ENCODE peak calls at places on chromosomes 3 and 15, in ten cellular contexts. One of them, this sample, is unnamed.

GRCh38 chr15:36499751-36500389 is 79.6 kb upstream of the CDIN1 start:
- DNase-seq in fibroblast of pulmonary artery: peak; percentile 31
- DNase-seq in brain microvascular endothelial cell: no peak
- DNase-seq in AG10803: no peak
- DNase-seq in breast epithelium: no peak
- DNase-seq in astrocyte of the cerebellum: no peak
- DNase-seq in upper lobe of right lung: no peak
- DNase-seq in fibroblast of mammary gland: no peak
- DNase-seq in H9: no peak
- DNase-seq in lung: no peak
- DNase-seq in this sample: no peak

GRCh38 chr3:134373278-134373941 is 837 bp downstream of the AMOTL2 start:
- DNase-seq in fibroblast of pulmonary artery: peak; percentile 95
- DNase-seq in breast epithelium: peak; percentile 89
- DNase-seq in fibroblast of mammary gland: peak; percentile 92
- DNase-seq in astrocyte of the cerebellum: peak; percentile 83
- DNase-seq in AG10803: peak; percentile 90
- DNase-seq in H9: peak; percentile 91
- DNase-seq in brain microvascular endothelial cell: peak; percentile 87
- DNase-seq in lung: peak; percentile 87
- DNase-seq in upper lobe of right lung: peak; percentile 86
- DNase-seq in this sample: no peak

GRCh38 chr3:175716451-175716850 is 857.3 kb downstream of the NAALADL2 start:
- DNase-seq in fibroblast of pulmonary artery: peak; percentile 1
- DNase-seq in astrocyte of the cerebellum: no peak
- DNase-seq in AG10803: peak; percentile 13
- DNase-seq in brain microvascular endothelial cell: peak; percentile 35
- DNase-seq in breast epithelium: no peak
- DNase-seq in lung: no peak
- DNase-seq in H9: no peak
- DNase-seq in fibroblast of mammary gland: no peak
- DNase-seq in upper lobe of right lung: no peak
- DNase-seq in this sample: peak; percentile 53

GRCh38 chr3:124903896-124904879 is 17.0 kb upstream of the ITGB5 start:
- DNase-seq in fibroblast of pulmonary artery: no peak
- DNase-seq in AG10803: peak; percentile 29
- DNase-seq in brain microvascular endothelial cell: no peak
- DNase-seq in upper lobe of right lung: no peak
- DNase-seq in lung: no peak
- DNase-seq in H9: no peak
- DNase-seq in fibroblast of mammary gland: peak; percentile 24
- DNase-seq in breast epithelium: no peak
- DNase-seq in astrocyte of the cerebellum: no peak
- DNase-seq in this sample: no peak

GRCh38 chr3:15861163-15861562 is 63.4 kb upstream of the ANKRD28 start:
- DNase-seq in lung: no peak
- DNase-seq in astrocyte of the cerebellum: no peak
- DNase-seq in H9: no peak
- DNase-seq in fibroblast of mammary gland: no peak
- DNase-seq in AG10803: no peak
- DNase-seq in breast epithelium: no peak
- DNase-seq in brain microvascular endothelial cell: no peak
- DNase-seq in upper lobe of right lung: no peak
- DNase-seq in fibroblast of pulmonary artery: no peak
- DNase-seq in this sample: no peak

GRCh38 chr3:168157301-168157700 is 61.6 kb upstream of the GOLIM4 start:
- DNase-seq in fibroblast of mammary gland: no peak
- DNase-seq in AG10803: no peak
- DNase-seq in fibroblast of pulmonary artery: no peak
- DNase-seq in breast epithelium: no peak
- DNase-seq in lung: no peak
- DNase-seq in upper lobe of right lung: no peak
- DNase-seq in brain microvascular endothelial cell: no peak
- DNase-seq in astrocyte of the cerebellum: no peak
- DNase-seq in H9: no peak
- DNase-seq in this sample: no peak

GRCh38 chr15:25862087-25862468 is 1.0 kb downstream of the ATP10A start:
- DNase-seq in astrocyte of the cerebellum: no peak
- DNase-seq in breast epithelium: no peak
- DNase-seq in brain microvascular endothelial cell: no peak
- DNase-seq in H9: peak; percentile 47
- DNase-seq in fibroblast of mammary gland: no peak
- DNase-seq in upper lobe of right lung: peak; percentile 73
- DNase-seq in fibroblast of pulmonary artery: no peak
- DNase-seq in lung: no peak
- DNase-seq in AG10803: peak; percentile 39
- DNase-seq in this sample: no peak

GRCh38 chr15:40421246-40422157 is 15.9 kb downstream of the IVD start:
- DNase-seq in brain microvascular endothelial cell: peak; percentile 35
- DNase-seq in lung: peak; percentile 85
- DNase-seq in fibroblast of pulmonary artery: peak; percentile 72
- DNase-seq in H9: peak; percentile 84
- DNase-seq in upper lobe of right lung: peak; percentile 92
- DNase-seq in fibroblast of mammary gland: peak; percentile 60
- DNase-seq in AG10803: peak; percentile 48
- DNase-seq in breast epithelium: no peak
- DNase-seq in astrocyte of the cerebellum: no peak
- DNase-seq in this sample: no peak

GRCh38 chr15:63093486-63094205 is 28.0 kb upstream of the LACTB start:
- DNase-seq in astrocyte of the cerebellum: peak; percentile 53
- DNase-seq in lung: peak; percentile 83
- DNase-seq in fibroblast of pulmonary artery: peak; percentile 85
- DNase-seq in upper lobe of right lung: peak; percentile 81
- DNase-seq in breast epithelium: peak; percentile 78
- DNase-seq in AG10803: peak; percentile 73
- DNase-seq in brain microvascular endothelial cell: peak; percentile 73
- DNase-seq in H9: peak; percentile 91
- DNase-seq in fibroblast of mammary gland: peak; percentile 77
- DNase-seq in this sample: no peak

GRCh38 chr3:21613372-21614070 is 137.5 kb downstream of the ZNF385D start:
- DNase-seq in fibroblast of mammary gland: peak; percentile 58
- DNase-seq in upper lobe of right lung: no peak
- DNase-seq in astrocyte of the cerebellum: no peak
- DNase-seq in fibroblast of pulmonary artery: no peak
- DNase-seq in breast epithelium: no peak
- DNase-seq in brain microvascular endothelial cell: no peak
- DNase-seq in lung: no peak
- DNase-seq in H9: no peak
- DNase-seq in AG10803: no peak
- DNase-seq in this sample: no peak

GRCh38 chr3:186315581-186316354 is 46.3 kb downstream of the DGKG start:
- DNase-seq in astrocyte of the cerebellum: peak; percentile 47
- DNase-seq in brain microvascular endothelial cell: peak; percentile 28
- DNase-seq in upper lobe of right lung: no peak
- DNase-seq in breast epithelium: no peak
- DNase-seq in fibroblast of pulmonary artery: peak; percentile 9
- DNase-seq in fibroblast of mammary gland: peak; percentile 70
- DNase-seq in H9: no peak
- DNase-seq in lung: no peak
- DNase-seq in AG10803: peak; percentile 46
- DNase-seq in this sample: no peak

GRCh38 chr3:138461246-138461645 is 26.8 kb downstream of the ESYT3 start:
- DNase-seq in astrocyte of the cerebellum: no peak
- DNase-seq in breast epithelium: no peak
- DNase-seq in H9: peak; percentile 19
- DNase-seq in fibroblast of pulmonary artery: peak; percentile 16
- DNase-seq in brain microvascular endothelial cell: no peak
- DNase-seq in upper lobe of right lung: peak; percentile 57
- DNase-seq in fibroblast of mammary gland: no peak
- DNase-seq in lung: no peak
- DNase-seq in AG10803: peak; percentile 48
- DNase-seq in this sample: no peak

GRCh38 chr3:59809750-59810444 is 760.1 kb upstream of the CFAP20DC start:
- DNase-seq in brain microvascular endothelial cell: peak; percentile 29
- DNase-seq in astrocyte of the cerebellum: peak; percentile 55
- DNase-seq in fibroblast of pulmonary artery: peak; percentile 34
- DNase-seq in AG10803: peak; percentile 39
- DNase-seq in upper lobe of right lung: no peak
- DNase-seq in lung: no peak
- DNase-seq in breast epithelium: no peak
- DNase-seq in H9: no peak
- DNase-seq in fibroblast of mammary gland: peak; percentile 69
- DNase-seq in this sample: no peak

GRCh38 chr15:63972801-63973200 is 73.5 kb downstream of the DAPK2 start:
- DNase-seq in brain microvascular endothelial cell: no peak
- DNase-seq in H9: peak; percentile 28
- DNase-seq in fibroblast of mammary gland: no peak
- DNase-seq in upper lobe of right lung: no peak
- DNase-seq in astrocyte of the cerebellum: no peak
- DNase-seq in lung: no peak
- DNase-seq in breast epithelium: no peak
- DNase-seq in AG10803: no peak
- DNase-seq in fibroblast of pulmonary artery: no peak
- DNase-seq in this sample: no peak

GRCh38 chr15:55407631-55407948 is 569 bp downstream of the CCPG1 start:
- DNase-seq in fibroblast of mammary gland: peak; percentile 46
- DNase-seq in upper lobe of right lung: no peak
- DNase-seq in breast epithelium: no peak
- DNase-seq in lung: no peak
- DNase-seq in brain microvascular endothelial cell: peak; percentile 36
- DNase-seq in AG10803: no peak
- DNase-seq in astrocyte of the cerebellum: no peak
- DNase-seq in fibroblast of pulmonary artery: peak; percentile 32
- DNase-seq in H9: no peak
- DNase-seq in this sample: no peak

GRCh38 chr3:172449468-172450149 is 1.4 kb upstream of the GHSR start:
- DNase-seq in breast epithelium: no peak
- DNase-seq in H9: peak; percentile 79
- DNase-seq in brain microvascular endothelial cell: peak; percentile 7
- DNase-seq in lung: no peak
- DNase-seq in fibroblast of mammary gland: peak; percentile 27
- DNase-seq in AG10803: peak; percentile 9
- DNase-seq in astrocyte of the cerebellum: no peak
- DNase-seq in fibroblast of pulmonary artery: peak; percentile 54
- DNase-seq in upper lobe of right lung: no peak
- DNase-seq in this sample: no peak

GRCh38 chr3:53153267-53153823 is 7.7 kb upstream of the PRKCD start:
- DNase-seq in brain microvascular endothelial cell: no peak
- DNase-seq in H9: no peak
- DNase-seq in astrocyte of the cerebellum: no peak
- DNase-seq in fibroblast of pulmonary artery: no peak
- DNase-seq in AG10803: no peak
- DNase-seq in fibroblast of mammary gland: no peak
- DNase-seq in breast epithelium: no peak
- DNase-seq in upper lobe of right lung: no peak
- DNase-seq in lung: no peak
- DNase-seq in this sample: no peak
- TF ChIP-seq CTCF in brain microvascular endothelial cell: no peak
- TF ChIP-seq CTCF in H9: no peak
- TF ChIP-seq CTCF in astrocyte of the cerebellum: no peak
- TF ChIP-seq CTCF in fibroblast of pulmonary artery: no peak
- TF ChIP-seq CTCF in AG10803: no peak
- TF ChIP-seq CTCF in fibroblast of mammary gland: no peak
- TF ChIP-seq CTCF in breast epithelium: no peak
- TF ChIP-seq CTCF in upper lobe of right lung: no peak
- TF ChIP-seq CTCF in lung: no peak
- TF ChIP-seq CTCF in this sample: no peak

DNA sequence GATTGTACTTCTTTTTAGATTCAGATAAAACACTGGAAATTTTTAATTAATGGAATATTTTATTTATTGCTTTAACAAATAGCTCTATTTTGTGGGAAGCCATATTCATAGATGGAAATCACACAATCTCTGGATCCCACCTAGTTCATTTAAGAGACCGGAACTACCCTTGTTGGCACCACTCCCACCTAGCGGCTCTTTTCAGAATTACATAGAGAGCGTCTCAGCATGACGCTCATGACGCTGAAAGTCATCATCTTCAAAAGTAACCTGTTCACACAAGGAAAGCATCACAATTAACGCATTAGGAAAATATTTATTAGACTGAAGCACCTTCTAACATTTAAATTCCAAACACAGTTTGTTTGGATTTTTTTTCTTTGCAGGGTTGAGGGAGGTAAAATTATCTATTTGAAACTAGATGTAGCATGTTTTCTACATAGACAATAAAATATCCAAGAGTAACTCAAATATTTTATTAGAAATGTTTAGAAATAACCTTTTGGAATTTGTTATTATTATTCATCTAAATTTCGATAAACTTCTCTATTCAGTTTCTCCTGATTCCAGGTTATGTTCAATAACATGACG is 214.9 kb upstream of the ARRDC4 start:
- DNase-seq in lung: no peak
- DNase-seq in fibroblast of pulmonary artery: peak; percentile 21
- DNase-seq in breast epithelium: no peak
- DNase-seq in AG10803: no peak
- DNase-seq in brain microvascular endothelial cell: no peak
- DNase-seq in upper lobe of right lung: no peak
- DNase-seq in astrocyte of the cerebellum: no peak
- DNase-seq in H9: peak; percentile 49
- DNase-seq in fibroblast of mammary gland: peak; percentile 15
- DNase-seq in this sample: no peak
- TF ChIP-seq CTCF in lung: no peak
- TF ChIP-seq CTCF in fibroblast of pulmonary artery: peak; percentile 52
- TF ChIP-seq CTCF in breast epithelium: no peak
- TF ChIP-seq CTCF in AG10803: peak; percentile 30
- TF ChIP-seq CTCF in brain microvascular endothelial cell: peak; percentile 66
- TF ChIP-seq CTCF in upper lobe of right lung: peak; percentile 53
- TF ChIP-seq CTCF in astrocyte of the cerebellum: peak; percentile 41
- TF ChIP-seq CTCF in H9: peak; percentile 79
- TF ChIP-seq CTCF in fibroblast of mammary gland: peak; percentile 47
- TF ChIP-seq CTCF in this sample: peak; percentile 48

GRCh38 chr3:78978037-78978436 is 789.8 kb downstream of the ROBO1 start:
- DNase-seq in upper lobe of right lung: no peak
- DNase-seq in lung: no peak
- DNase-seq in H9: no peak
- DNase-seq in breast epithelium: no peak
- DNase-seq in fibroblast of pulmonary artery: peak; percentile 52
- DNase-seq in astrocyte of the cerebellum: no peak
- DNase-seq in brain microvascular endothelial cell: no peak
- DNase-seq in fibroblast of mammary gland: peak; percentile 59
- DNase-seq in AG10803: peak; percentile 19
- DNase-seq in this sample: no peak
- TF ChIP-seq CTCF in upper lobe of right lung: peak; percentile 20
- TF ChIP-seq CTCF in lung: no peak
- TF ChIP-seq CTCF in H9: peak; percentile 57
- TF ChIP-seq CTCF in breast epithelium: no peak
- TF ChIP-seq CTCF in fibroblast of pulmonary artery: peak; percentile 57
- TF ChIP-seq CTCF in astrocyte of the cerebellum: peak; percentile 44
- TF ChIP-seq CTCF in brain microvascular endothelial cell: peak; percentile 46
- TF ChIP-seq CTCF in fibroblast of mammary gland: peak; percentile 62
- TF ChIP-seq CTCF in AG10803: peak; percentile 61
- TF ChIP-seq CTCF in this sample: peak; percentile 49

DNA sequence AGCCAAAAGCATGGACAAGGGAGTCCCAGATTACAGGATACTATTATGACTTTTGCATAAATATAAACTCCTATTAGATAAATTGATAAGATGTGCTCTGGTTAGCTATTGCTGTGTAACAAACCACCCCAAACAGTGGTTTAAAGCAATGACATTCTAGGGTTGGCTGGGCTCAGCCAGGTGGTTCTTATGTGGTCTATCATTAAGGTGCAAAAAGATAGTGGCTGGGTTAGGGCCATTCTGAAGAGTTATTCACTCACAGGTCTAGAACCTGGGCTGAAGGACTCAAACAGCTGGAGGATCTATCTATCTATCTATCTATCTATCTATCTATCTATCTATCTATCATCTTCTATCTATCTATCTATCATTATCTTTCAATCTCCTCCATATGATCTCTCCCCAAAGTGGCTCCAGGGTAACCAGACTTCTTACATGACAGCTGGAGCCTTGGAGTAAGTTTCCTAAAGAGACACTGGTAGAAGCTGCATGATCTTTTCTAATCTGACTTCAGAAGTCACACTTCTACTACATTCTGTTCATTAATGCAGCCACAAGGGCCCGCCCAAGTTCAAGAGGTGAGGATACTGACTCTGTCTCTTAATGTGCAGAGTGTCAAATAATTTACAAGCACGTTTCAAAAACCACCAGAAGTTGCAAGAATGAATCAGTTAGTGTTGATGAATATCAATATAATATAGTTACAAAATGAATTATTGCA is 74.9 kb upstream of the XCR1 start:
- DNase-seq in lung: no peak
- DNase-seq in brain microvascular endothelial cell: no peak
- DNase-seq in H9: no peak
- DNase-seq in AG10803: no peak
- DNase-seq in fibroblast of mammary gland: no peak
- DNase-seq in astrocyte of the cerebellum: no peak
- DNase-seq in fibroblast of pulmonary artery: no peak
- DNase-seq in breast epithelium: no peak
- DNase-seq in upper lobe of right lung: no peak
- DNase-seq in this sample: no peak
- TF ChIP-seq CTCF in lung: no peak
- TF ChIP-seq CTCF in brain microvascular endothelial cell: no peak
- TF ChIP-seq CTCF in H9: no peak
- TF ChIP-seq CTCF in AG10803: no peak
- TF ChIP-seq CTCF in fibroblast of mammary gland: no peak
- TF ChIP-seq CTCF in astrocyte of the cerebellum: no peak
- TF ChIP-seq CTCF in fibroblast of pulmonary artery: no peak
- TF ChIP-seq CTCF in breast epithelium: no peak
- TF ChIP-seq CTCF in upper lobe of right lung: no peak
- TF ChIP-seq CTCF in this sample: no peak